ENCODE peak calls at places on chromosome 17, in eight cellular contexts. One of them, this sample, is unnamed.

GRCh38 chr17:17849863-17850373 is 13.1 kb upstream of the SREBF1 start:
- DNase-seq in mesendoderm: peak
- DNase-seq in Calu3: no peak
- DNase-seq in GM18507: no peak
- DNase-seq in Right ventricle myocardium superior: peak
- DNase-seq in stimulated activated CD4-positive, alpha-beta T cell treated with anti-CD3 and anti-CD28 coated beads, Interleukin-15, amount 100 ng/mL, for 48 hours: peak
- DNase-seq in AG08395: no peak
- DNase-seq in GM12865: peak
- DNase-seq in this sample: peak

GRCh38 chr17:17741346-17742023 is 60.2 kb downstream of the RAI1 start:
- DNase-seq in mesendoderm: peak
- DNase-seq in Calu3: no peak
- DNase-seq in GM18507: no peak
- DNase-seq in Right ventricle myocardium superior: no peak
- DNase-seq in stimulated activated CD4-positive, alpha-beta T cell treated with anti-CD3 and anti-CD28 coated beads, Interleukin-15, amount 100 ng/mL, for 48 hours: no peak
- DNase-seq in AG08395: peak
- DNase-seq in GM12865: no peak
- DNase-seq in this sample: peak

GRCh38 chr17:61247438-61247837 is 152.2 kb upstream of the TBX2 start:
- DNase-seq in mesendoderm: no peak
- DNase-seq in Calu3: no peak
- DNase-seq in GM18507: no peak
- DNase-seq in Right ventricle myocardium superior: no peak
- DNase-seq in stimulated activated CD4-positive, alpha-beta T cell treated with anti-CD3 and anti-CD28 coated beads, Interleukin-15, amount 100 ng/mL, for 48 hours: no peak
- DNase-seq in AG08395: peak
- DNase-seq in GM12865: no peak
- DNase-seq in this sample: no peak

GRCh38 chr17:17935321-17936271 is 36.6 kb downstream of the TOM1L2 start:
- DNase-seq in mesendoderm: peak
- DNase-seq in Calu3: no peak
- DNase-seq in GM18507: no peak
- DNase-seq in Right ventricle myocardium superior: no peak
- DNase-seq in stimulated activated CD4-positive, alpha-beta T cell treated with anti-CD3 and anti-CD28 coated beads, Interleukin-15, amount 100 ng/mL, for 48 hours: no peak
- DNase-seq in AG08395: peak
- DNase-seq in GM12865: no peak
- DNase-seq in this sample: peak

GRCh38 chr17:74017461-74017860 is 186.0 kb upstream of the RPL38 start:
- DNase-seq in mesendoderm: no peak
- DNase-seq in Calu3: no peak
- DNase-seq in GM18507: no peak
- DNase-seq in Right ventricle myocardium superior: no peak
- DNase-seq in stimulated activated CD4-positive, alpha-beta T cell treated with anti-CD3 and anti-CD28 coated beads, Interleukin-15, amount 100 ng/mL, for 48 hours: no peak
- DNase-seq in AG08395: no peak
- DNase-seq in GM12865: no peak
- DNase-seq in this sample: no peak

GRCh38 chr17:42276609-42277341 is 584 bp upstream of the STAT5B start:
- DNase-seq in mesendoderm: peak
- DNase-seq in Calu3: peak
- DNase-seq in GM18507: no peak
- DNase-seq in Right ventricle myocardium superior: peak
- DNase-seq in stimulated activated CD4-positive, alpha-beta T cell treated with anti-CD3 and anti-CD28 coated beads, Interleukin-15, amount 100 ng/mL, for 48 hours: no peak
- DNase-seq in AG08395: peak
- DNase-seq in GM12865: no peak
- DNase-seq in this sample: peak

GRCh38 chr17:4405038-4405669 is 28.6 kb upstream of the SPNS3 start:
- DNase-seq in mesendoderm: no peak
- DNase-seq in Calu3: no peak
- DNase-seq in GM18507: no peak
- DNase-seq in Right ventricle myocardium superior: no peak
- DNase-seq in stimulated activated CD4-positive, alpha-beta T cell treated with anti-CD3 and anti-CD28 coated beads, Interleukin-15, amount 100 ng/mL, for 48 hours: no peak
- DNase-seq in AG08395: no peak
- DNase-seq in GM12865: peak
- DNase-seq in this sample: no peak

GRCh38 chr17:78787444-78787843 is 5.4 kb upstream of the CYTH1 start:
- DNase-seq in mesendoderm: no peak
- DNase-seq in Calu3: no peak
- DNase-seq in GM18507: no peak
- DNase-seq in Right ventricle myocardium superior: no peak
- DNase-seq in stimulated activated CD4-positive, alpha-beta T cell treated with anti-CD3 and anti-CD28 coated beads, Interleukin-15, amount 100 ng/mL, for 48 hours: no peak
- DNase-seq in AG08395: no peak
- DNase-seq in GM12865: peak
- DNase-seq in this sample: no peak

GRCh38 chr17:9274973-9275372 is 253.7 kb downstream of the NTN1 start:
- DNase-seq in mesendoderm: no peak
- DNase-seq in Calu3: no peak
- DNase-seq in GM18507: no peak
- DNase-seq in Right ventricle myocardium superior: no peak
- DNase-seq in stimulated activated CD4-positive, alpha-beta T cell treated with anti-CD3 and anti-CD28 coated beads, Interleukin-15, amount 100 ng/mL, for 48 hours: no peak
- DNase-seq in AG08395: no peak
- DNase-seq in GM12865: no peak
- DNase-seq in this sample: no peak

GRCh38 chr17:73050797-73051196 is 41.7 kb downstream of the SLC39A11 start:
- DNase-seq in mesendoderm: no peak
- DNase-seq in Calu3: no peak
- DNase-seq in GM18507: no peak
- DNase-seq in Right ventricle myocardium superior: no peak
- DNase-seq in stimulated activated CD4-positive, alpha-beta T cell treated with anti-CD3 and anti-CD28 coated beads, Interleukin-15, amount 100 ng/mL, for 48 hours: no peak
- DNase-seq in AG08395: no peak
- DNase-seq in GM12865: no peak
- DNase-seq in this sample: no peak

GRCh38 chr17:297758-298157 is 54.8 kb downstream of the RPH3AL start:
- DNase-seq in mesendoderm: no peak
- DNase-seq in Calu3: no peak
- DNase-seq in GM18507: no peak
- DNase-seq in Right ventricle myocardium superior: no peak
- DNase-seq in stimulated activated CD4-positive, alpha-beta T cell treated with anti-CD3 and anti-CD28 coated beads, Interleukin-15, amount 100 ng/mL, for 48 hours: no peak
- DNase-seq in AG08395: no peak
- DNase-seq in GM12865: no peak
- DNase-seq in this sample: no peak

GRCh38 chr17:8275421-8276290 is 12.8 kb upstream of the RANGRF start:
- DNase-seq in mesendoderm: peak
- DNase-seq in Calu3: no peak
- DNase-seq in GM18507: no peak
- DNase-seq in Right ventricle myocardium superior: no peak
- DNase-seq in stimulated activated CD4-positive, alpha-beta T cell treated with anti-CD3 and anti-CD28 coated beads, Interleukin-15, amount 100 ng/mL, for 48 hours: no peak
- DNase-seq in AG08395: no peak
- DNase-seq in GM12865: no peak
- DNase-seq in this sample: no peak

GRCh38 chr17:82880620-82881019 is 40.8 kb upstream of the ZNF750 start:
- DNase-seq in mesendoderm: no peak
- DNase-seq in Calu3: no peak
- DNase-seq in GM18507: no peak
- DNase-seq in Right ventricle myocardium superior: peak
- DNase-seq in stimulated activated CD4-positive, alpha-beta T cell treated with anti-CD3 and anti-CD28 coated beads, Interleukin-15, amount 100 ng/mL, for 48 hours: no peak
- DNase-seq in AG08395: no peak
- DNase-seq in GM12865: no peak
- DNase-seq in this sample: no peak

GRCh38 chr17:60601443-60602384 is 1.7 kb downstream of the PPM1D start:
- DNase-seq in mesendoderm: peak
- DNase-seq in Calu3: peak
- DNase-seq in GM18507: no peak
- DNase-seq in Right ventricle myocardium superior: no peak
- DNase-seq in stimulated activated CD4-positive, alpha-beta T cell treated with anti-CD3 and anti-CD28 coated beads, Interleukin-15, amount 100 ng/mL, for 48 hours: peak
- DNase-seq in AG08395: peak
- DNase-seq in GM12865: peak
- DNase-seq in this sample: peak

GRCh38 chr17:43952351-43952723 is 1.4 kb downstream of the PYY start:
- DNase-seq in mesendoderm: peak
- DNase-seq in Calu3: no peak
- DNase-seq in GM18507: no peak
- DNase-seq in Right ventricle myocardium superior: no peak
- DNase-seq in stimulated activated CD4-positive, alpha-beta T cell treated with anti-CD3 and anti-CD28 coated beads, Interleukin-15, amount 100 ng/mL, for 48 hours: no peak
- DNase-seq in AG08395: no peak
- DNase-seq in GM12865: no peak
- DNase-seq in this sample: peak

GRCh38 chr17:1078062-1078711 is 81.3 kb downstream of the TIMM22 start:
- DNase-seq in mesendoderm: peak
- DNase-seq in Calu3: no peak
- DNase-seq in GM18507: no peak
- DNase-seq in Right ventricle myocardium superior: no peak
- DNase-seq in stimulated activated CD4-positive, alpha-beta T cell treated with anti-CD3 and anti-CD28 coated beads, Interleukin-15, amount 100 ng/mL, for 48 hours: no peak
- DNase-seq in AG08395: no peak
- DNase-seq in GM12865: no peak
- DNase-seq in this sample: no peak

GRCh38 chr17:56119191-56119590 is 34.1 kb upstream of the ANKFN1 start:
- DNase-seq in mesendoderm: no peak
- DNase-seq in Calu3: no peak
- DNase-seq in GM18507: no peak
- DNase-seq in Right ventricle myocardium superior: no peak
- DNase-seq in stimulated activated CD4-positive, alpha-beta T cell treated with anti-CD3 and anti-CD28 coated beads, Interleukin-15, amount 100 ng/mL, for 48 hours: no peak
- DNase-seq in AG08395: no peak
- DNase-seq in GM12865: no peak
- DNase-seq in this sample: no peak

GRCh38 chr17:82449136-82449882 is 1.2 kb downstream of the CYBC1 start:
- DNase-seq in mesendoderm: peak
- DNase-seq in Calu3: no peak
- DNase-seq in GM18507: peak
- DNase-seq in Right ventricle myocardium superior: peak
- DNase-seq in stimulated activated CD4-positive, alpha-beta T cell treated with anti-CD3 and anti-CD28 coated beads, Interleukin-15, amount 100 ng/mL, for 48 hours: peak
- DNase-seq in AG08395: no peak
- DNase-seq in GM12865: peak
- DNase-seq in this sample: no peak

GRCh38 chr17:55577011-55577586 is 65.8 kb upstream of the SMIM36 start:
- DNase-seq in mesendoderm: no peak
- DNase-seq in Calu3: peak
- DNase-seq in GM18507: no peak
- DNase-seq in Right ventricle myocardium superior: peak
- DNase-seq in stimulated activated CD4-positive, alpha-beta T cell treated with anti-CD3 and anti-CD28 coated beads, Interleukin-15, amount 100 ng/mL, for 48 hours: peak
- DNase-seq in AG08395: peak
- DNase-seq in GM12865: peak
- DNase-seq in this sample: peak

GRCh38 chr17:49969134-49969759 is at the start of gene DLX4:
- DNase-seq in mesendoderm: no peak
- DNase-seq in Calu3: no peak
- DNase-seq in GM18507: peak
- DNase-seq in Right ventricle myocardium superior: no peak
- DNase-seq in stimulated activated CD4-positive, alpha-beta T cell treated with anti-CD3 and anti-CD28 coated beads, Interleukin-15, amount 100 ng/mL, for 48 hours: peak
- DNase-seq in AG08395: peak
- DNase-seq in GM12865: no peak
- DNase-seq in this sample: no peak

GRCh38 chr17:27782791-27783206 is 17.5 kb downstream of the NOS2 start:
- DNase-seq in mesendoderm: no peak
- DNase-seq in Calu3: no peak
- DNase-seq in GM18507: no peak
- DNase-seq in Right ventricle myocardium superior: peak
- DNase-seq in stimulated activated CD4-positive, alpha-beta T cell treated with anti-CD3 and anti-CD28 coated beads, Interleukin-15, amount 100 ng/mL, for 48 hours: no peak
- DNase-seq in AG08395: no peak
- DNase-seq in GM12865: no peak
- DNase-seq in this sample: no peak

GRCh38 chr17:42818379-42818778 is 5.7 kb downstream of the BECN1 start:
- DNase-seq in mesendoderm: no peak
- DNase-seq in Calu3: no peak
- DNase-seq in GM18507: no peak
- DNase-seq in Right ventricle myocardium superior: no peak
- DNase-seq in stimulated activated CD4-positive, alpha-beta T cell treated with anti-CD3 and anti-CD28 coated beads, Interleukin-15, amount 100 ng/mL, for 48 hours: no peak
- DNase-seq in AG08395: no peak
- DNase-seq in GM12865: no peak
- DNase-seq in this sample: no peak

This sample was measured in hepatocyte.